ENCODE peak calls at places on chromosomes 16 and 17, in five cellular contexts. Z, T, N, A and S are unnamed samples.

GRCh38 chr17:67137026-67137370 is 92.6 kb downstream of the CACNG1 start:
- DNase-seq in Z (no peak), T (no peak), N (no peak), A (no peak), S (no peak)

GRCh38 chr16:83403751-83404150 is 404.0 kb upstream of the HSBP1 start:
- DNase-seq in Z (no peak), T (no peak), N (no peak), A (peak), S (peak)

GRCh38 chr16:51701025-51701424 is 550.0 kb upstream of the SALL1 start:
- DNase-seq in Z (no peak), T (no peak), N (no peak), A (no peak), S (no peak)

GRCh38 chr17:57834146-57834741 is 15.6 kb downstream of the MRPS23 start:
- DNase-seq in Z (no peak), T (no peak), N (no peak), A (no peak), S (no peak)

GRCh38 chr16:64892843-64893242 is 229.0 kb downstream of the CDH11 start:
- DNase-seq in Z (no peak), T (peak), N (no peak), A (peak), S (peak)

GRCh38 chr16:75341934-75342811 is 90.7 kb upstream of the BCAR1 start:
- DNase-seq in Z (peak), T (no peak), N (peak), A (peak), S (peak)

GRCh38 chr17:63997341-63998048 is 656 bp upstream of the PRR29 start:
- DNase-seq in Z (no peak), T (no peak), N (no peak), A (no peak), S (no peak)

GRCh38 chr17:6775871-6776405 is at the start of gene FBXO39:
- DNase-seq in Z (no peak), T (no peak), N (no peak), A (peak), S (no peak)

GRCh38 chr17:72053069-72053846 is 67.6 kb upstream of the SOX9 start:
- DNase-seq in Z (no peak), T (no peak), N (no peak), A (no peak), S (no peak)

GRCh38 chr16:54284931-54285413 is 1.6 kb downstream of the IRX3 start:
- DNase-seq in Z (no peak), T (no peak), N (no peak), A (no peak), S (no peak)

GRCh38 chr16:4714996-4715395 is 19.1 kb downstream of the ANKS3 start:
- DNase-seq in Z (no peak), T (no peak), N (no peak), A (no peak), S (no peak)

GRCh38 chr16:52621651-52622050 is 74.7 kb upstream of the TOX3 start:
- DNase-seq in Z (no peak), T (no peak), N (no peak), A (no peak), S (no peak)

GRCh38 chr17:45902892-45903346 is 8.6 kb downstream of the MAPT start:
- DNase-seq in Z (no peak), T (no peak), N (peak), A (no peak), S (no peak)

GRCh38 chr16:87371261-87371866 is 12.2 kb downstream of the FBXO31 start:
- DNase-seq in Z (no peak), T (no peak), N (no peak), A (no peak), S (no peak)

GRCh38 chr17:50206604-50207293 is 5.3 kb upstream of the COL1A1 start:
- DNase-seq in Z (peak), T (no peak), N (peak), A (peak), S (no peak)

GRCh38 chr16:28585674-28586073 is 11.2 kb downstream of the SULT1A2 start:
- DNase-seq in Z (peak), T (no peak), N (peak), A (no peak), S (no peak)

GRCh38 chr17:19378416-19379293 is at the start of gene MAPK7:
- DNase-seq in Z (peak), T (no peak), N (no peak), A (no peak), S (no peak)

GRCh38 chr17:32536736-32537646 is 50.2 kb downstream of the CDK5R1 start:
- DNase-seq in Z (no peak), T (no peak), N (no peak), A (peak), S (peak)

GRCh38 chr17:57651451-57651850 is 93.6 kb downstream of the CCDC182 start:
- DNase-seq in Z (no peak), T (no peak), N (no peak), A (no peak), S (no peak)

GRCh38 chr17:83064732-83065659 is 14.4 kb upstream of the METRNL start:
- DNase-seq in Z (peak), T (no peak), N (peak), A (no peak), S (no peak)

GRCh38 chr17:67759355-67760171 is 41.8 kb downstream of the NOL11 start:
- DNase-seq in Z (no peak), T (peak), N (no peak), A (peak), S (no peak)

GRCh38 chr16:53542283-53542682 is 39.3 kb upstream of the AKTIP start:
- DNase-seq in Z (no peak), T (no peak), N (peak), A (no peak), S (no peak)

GRCh38 chr17:12768267-12768666 is 21.0 kb upstream of the ARHGAP44 start:
- DNase-seq in Z (no peak), T (no peak), N (no peak), A (no peak), S (no peak)
- H3K4me3 ChIP-seq in Z (no peak), T (no peak), N (no peak), A (no peak), S (no peak)

DNA sequence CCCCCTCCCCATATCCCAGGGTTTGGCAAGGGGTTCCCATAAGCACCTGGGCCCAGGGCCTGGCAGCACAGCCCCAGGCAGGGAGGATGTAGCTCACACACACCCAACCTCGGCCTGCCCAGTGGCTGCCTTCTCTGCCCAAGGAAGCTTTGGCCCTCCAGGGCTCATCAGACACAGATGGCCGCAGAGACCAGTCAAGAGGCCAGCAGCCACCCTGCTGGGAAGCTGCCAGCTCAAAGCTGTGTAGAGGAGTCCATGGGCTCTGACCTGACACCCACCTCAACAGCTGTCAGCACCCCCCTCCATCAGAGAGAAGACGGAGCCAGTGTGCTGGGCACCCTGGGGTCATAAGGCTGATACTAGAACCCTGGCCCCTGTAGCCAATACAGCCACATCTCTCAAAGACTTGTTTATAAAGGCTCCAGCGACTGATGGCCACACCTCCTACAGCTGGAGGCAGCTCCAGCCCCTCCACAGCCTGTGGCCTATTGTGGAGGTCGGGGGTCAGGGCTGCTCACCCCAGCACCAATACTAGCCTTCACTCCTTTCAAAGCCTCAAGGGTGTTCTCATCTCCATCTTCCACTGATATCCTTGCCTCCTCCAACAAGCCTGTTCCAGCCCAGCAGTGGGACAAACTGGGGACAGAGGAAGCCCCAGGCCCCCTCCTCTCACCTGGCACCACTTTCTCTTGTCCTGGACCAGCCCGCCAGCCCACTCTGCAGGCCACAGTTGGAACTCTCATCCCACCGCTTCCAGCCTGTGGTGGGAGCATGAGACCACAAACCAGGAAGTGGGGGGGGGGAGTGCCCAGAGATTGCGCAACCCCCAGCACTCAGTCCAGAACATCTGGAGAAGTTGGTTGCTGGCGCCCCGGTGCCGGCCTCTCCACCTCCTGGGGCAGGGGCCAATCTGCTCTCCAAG is 2.2 kb upstream of the MPG start:
- DNase-seq in Z (peak), T (no peak), N (peak), A (peak), S (peak)
- TF ChIP-seq CTCF in Z (no peak), T (peak), N (no peak), A (peak), S (peak)

DNA sequence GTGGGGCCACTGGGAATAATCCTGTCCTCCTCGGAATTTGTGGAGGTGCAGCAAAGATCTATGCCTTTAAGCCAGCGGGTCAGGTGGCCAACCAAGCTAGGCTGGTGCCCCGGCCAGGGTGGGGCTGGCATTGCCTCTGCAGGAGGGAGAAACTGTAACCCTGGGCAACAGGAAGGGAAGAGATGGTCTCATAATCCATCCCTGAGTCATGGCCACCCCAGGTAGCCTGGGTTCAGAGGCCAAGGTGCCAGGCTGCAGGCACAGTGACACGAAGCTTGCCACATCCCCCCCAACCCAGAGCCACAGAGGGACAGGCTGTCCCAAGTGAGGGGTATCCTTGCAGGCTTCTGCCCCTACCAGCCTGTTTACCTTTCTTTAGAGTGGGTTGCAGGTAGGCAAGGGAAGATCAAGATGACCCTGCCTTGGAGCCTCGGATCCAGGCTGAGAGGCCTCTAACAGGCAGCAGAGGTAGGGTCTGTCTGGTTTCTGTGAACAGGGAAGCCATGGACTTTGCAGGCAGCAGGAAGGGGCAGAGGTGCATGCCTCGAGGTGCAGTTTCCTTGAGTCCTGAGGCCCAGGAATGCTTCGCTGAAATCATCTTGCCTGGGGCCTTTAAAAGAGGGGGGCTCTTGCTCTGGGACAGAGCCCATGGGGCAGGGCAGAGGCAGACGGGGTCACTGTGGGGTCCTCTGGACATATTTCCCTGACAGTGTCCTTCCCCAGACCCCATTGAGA is 4.0 kb downstream of the LASP1 start:
- DNase-seq in Z (peak), T (no peak), N (no peak), A (no peak), S (no peak)
- H3K4me3 ChIP-seq in Z (no peak), T (peak), N (no peak), A (no peak), S (peak)

GRCh38 chr17:8985054-8985701 is 19.7 kb upstream of the PIK3R5 start:
- DNase-seq in Z (no peak), T (no peak), N (no peak), A (no peak), S (no peak)

GRCh38 chr17:8981443-8981842 is 15.9 kb upstream of the PIK3R5 start:
- DNase-seq in Z (no peak), T (no peak), N (no peak), A (no peak), S (no peak)

GRCh38 chr17:8988263-8988662 is 22.8 kb upstream of the PIK3R5 start:
- DNase-seq in Z (no peak), T (no peak), N (no peak), A (no peak), S (no peak)

GRCh38 chr17:8991514-8992285 is 26.2 kb upstream of the PIK3R5 start:
- DNase-seq in Z (peak), T (peak), N (peak), A (peak), S (no peak)

GRCh38 chr17:8986295-8986694 is 20.8 kb upstream of the PIK3R5 start:
- DNase-seq in Z (no peak), T (no peak), N (no peak), A (no peak), S (no peak)
- TF ChIP-seq CTCF in Z (no peak), T (peak), N (no peak), A (no peak), S (no peak)

DNA sequence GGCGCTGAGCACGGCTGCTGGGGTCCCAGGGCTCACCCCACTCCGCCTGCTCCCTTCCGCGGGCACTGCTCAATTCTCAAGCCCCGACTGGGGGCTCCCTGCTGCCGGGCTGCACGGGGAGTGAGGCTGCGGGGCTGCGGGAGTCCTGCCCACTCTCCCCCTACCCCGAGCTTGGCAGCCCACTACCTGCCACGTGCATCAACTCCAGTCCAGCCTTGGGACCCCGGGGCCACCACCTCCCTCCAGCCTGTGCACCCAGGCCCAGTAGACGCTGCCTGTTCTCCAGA is 43.3 kb upstream of the SSTR5 start:
- DNase-seq in Z (no peak), T (no peak), N (no peak), A (no peak), S (no peak)
- H3K4me3 ChIP-seq in Z (no peak), T (no peak), N (no peak), A (no peak), S (no peak)

DNA sequence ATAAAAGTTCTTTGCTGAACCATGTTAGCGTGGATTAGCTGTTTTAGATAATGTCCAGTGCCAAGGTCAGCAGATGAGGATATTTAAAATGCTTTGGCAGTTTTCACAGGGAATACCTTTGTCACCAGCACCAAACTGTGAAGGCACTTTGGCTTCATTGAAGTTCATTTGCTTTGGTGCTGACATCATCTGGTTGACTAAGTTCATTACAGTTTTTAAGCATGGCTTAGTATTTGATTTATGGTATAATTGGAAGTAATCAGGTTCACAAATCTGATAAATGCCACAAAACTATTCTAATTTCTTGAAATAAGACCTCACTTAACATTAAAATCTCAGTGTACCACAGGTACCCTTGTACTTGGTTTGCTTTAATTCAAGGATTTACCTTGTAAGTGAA is 4.3 kb downstream of the GID4 start:
- DNase-seq in Z (no peak), T (no peak), N (no peak), A (peak), S (no peak)
- TF ChIP-seq CTCF in Z (no peak), T (peak), N (no peak), A (peak), S (no peak)

GRCh38 chr16:78906135-78906534 is 694.4 kb downstream of the MAF start:
- DNase-seq in Z (no peak), T (no peak), N (no peak), A (no peak), S (no peak)
- H3K4me3 ChIP-seq in Z (no peak), T (no peak), N (no peak), A (no peak), S (no peak)

DNA sequence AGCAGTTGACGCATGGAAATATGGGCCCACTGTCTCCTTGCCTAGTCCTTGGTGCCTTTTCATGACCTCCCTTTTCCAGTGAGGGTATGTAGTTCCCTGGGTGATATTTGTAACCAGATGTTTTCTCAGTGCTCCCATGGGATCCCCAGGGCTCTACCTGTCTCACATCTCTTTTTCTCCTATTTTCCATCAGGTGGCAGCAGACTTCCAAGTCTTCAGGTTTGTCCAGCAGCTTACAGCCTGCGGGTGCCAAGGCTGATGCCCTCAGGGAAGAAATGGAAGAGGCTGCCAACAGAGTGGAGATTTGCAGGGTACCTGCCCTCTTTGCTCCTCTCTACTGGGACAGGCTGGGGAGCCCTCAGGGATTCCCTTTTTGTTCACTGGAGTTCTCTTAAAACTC is 89.1 kb downstream of the ELAC2 start:
- DNase-seq in Z (no peak), T (no peak), N (no peak), A (no peak), S (no peak)
- TF ChIP-seq CTCF in Z (no peak), T (peak), N (no peak), A (peak), S (peak)